ENCODE peak calls at places on chromosomes 11 and 22, in ten cellular contexts. P is GDM1; D is fibroblast of pulmonary artery; E is AG08395; O is stimulated activated CD8-positive, alpha-beta memory T cell treated with anti-CD3 and anti-CD28 coated beads, Interleukin-4, amount 100 ng/mL, for 1 hour; H is neural crest cell; U is CD8-positive, alpha-beta T cell; B is NCI-H446; S is RWPE1; T is SW 1271. F is an unnamed sample.

GRCh38 chr11:73384871-73385692 is 8.9 kb downstream of the RELT start:
- DNase-seq in E (no peak), B (no peak), H (no peak), P (peak; percentile 94), S (no peak), T (no peak), O (no peak), D (no peak), U (peak; percentile 38), F (no peak)

GRCh38 chr22:47676685-47677084 is 914.2 kb downstream of the TBC1D22A start:
- DNase-seq in U (no peak), D (no peak), S (no peak), H (no peak), P (no peak), E (no peak), O (no peak), B (no peak), T (no peak), F (no peak)

GRCh38 chr11:1694846-1695547 is 2.0 kb upstream of the KRTAP5-6 start:
- DNase-seq in H (no peak), T (no peak), U (no peak), D (no peak), S (no peak), E (no peak), B (no peak), P (no peak), O (no peak), F (no peak)

GRCh38 chr22:48181168-48181955 is 1418.9 kb downstream of the TBC1D22A start:
- DNase-seq in T (no peak), D (no peak), P (no peak), B (no peak), E (no peak), H (no peak), S (no peak), O (no peak), U (no peak), F (no peak)

GRCh38 chr22:26648011-26648497 is 9.3 kb upstream of the MIAT start:
- DNase-seq in P (no peak), S (no peak), D (no peak), B (no peak), T (no peak), H (no peak), O (no peak), U (peak; percentile 59), E (no peak), F (no peak)

GRCh38 chr11:58592760-58593472 is 14.1 kb downstream of the ZFP91 start:
- DNase-seq in S (no peak), O (no peak), H (no peak), B (no peak), T (no peak), E (no peak), U (peak; percentile 24), D (no peak), P (no peak), F (no peak)

GRCh38 chr11:47571895-47572294 is 6.5 kb downstream of the PTPMT1 start:
- DNase-seq in H (no peak), P (no peak), S (no peak), E (peak; percentile 67), B (no peak), T (no peak), U (no peak), D (no peak), O (no peak), F (no peak)

GRCh38 chr11:1840780-1841480 is 2.1 kb downstream of the TNNI2 start:
- DNase-seq in E (no peak), O (no peak), H (no peak), B (no peak), S (no peak), T (no peak), U (no peak), P (no peak), D (no peak), F (no peak)

GRCh38 chr11:125070699-125071254 is 7.7 kb downstream of the SLC37A2 start:
- DNase-seq in H (no peak), T (no peak), O (no peak), B (no peak), S (peak; percentile 89), P (peak; percentile 82), D (peak; percentile 77), U (no peak), E (peak; percentile 67), F (peak; percentile 54)

GRCh38 chr11:65078151-65078550 is 5.7 kb downstream of the CDCA5 start:
- DNase-seq in H (peak; percentile 46), O (peak; percentile 46), E (peak; percentile 51), P (peak; percentile 49), T (no peak), D (peak; percentile 49), B (no peak), S (peak; percentile 45), U (peak; percentile 67), F (no peak)

GRCh38 chr11:108278954-108279353 is 56.1 kb downstream of the ATM start:
- DNase-seq in T (no peak), H (no peak), D (no peak), B (no peak), E (no peak), P (no peak), U (no peak), S (no peak), O (no peak), F (no peak)

GRCh38 chr11:73334244-73335203 is 26.4 kb downstream of the ARHGEF17 start:
- DNase-seq in P (no peak), D (peak; percentile 85), S (peak; percentile 77), O (no peak), H (no peak), E (peak; percentile 86), T (no peak), B (no peak), U (no peak), F (peak; percentile 59)

GRCh38 chr11:9774591-9775392 is 110.9 kb downstream of the SWAP70 start:
- DNase-seq in D (peak; percentile 71), O (no peak), S (no peak), U (no peak), B (no peak), E (peak; percentile 86), T (no peak), P (no peak), H (no peak), F (no peak)

GRCh38 chr22:26852176-26852575 is 194.8 kb downstream of the MIAT start:
- DNase-seq in P (no peak), O (no peak), U (no peak), E (no peak), B (no peak), T (no peak), H (peak; percentile 51), D (no peak), S (no peak), F (no peak)

GRCh38 chr11:129854229-129854805 is 38.7 kb downstream of the TMEM45B start:
- DNase-seq in E (no peak), H (no peak), T (no peak), O (no peak), B (no peak), U (no peak), P (no peak), S (no peak), D (no peak), F (no peak)

GRCh38 chr11:60119708-60120107 is 31.2 kb downstream of the MS4A2 start:
- DNase-seq in U (no peak), E (no peak), T (no peak), S (no peak), D (no peak), B (no peak), H (no peak), P (no peak), O (no peak), F (no peak)

GRCh38 chr11:7512525-7513209 is 1.1 kb upstream of the PPFIBP2 start:
- DNase-seq in S (no peak), H (peak; percentile 1), P (peak; percentile 48), D (peak; percentile 23), T (no peak), B (no peak), O (no peak), U (peak; percentile 67), E (peak; percentile 78), F (peak; percentile 70)

GRCh38 chr11:99368579-99368978 is 347.8 kb downstream of the CNTN5 start:
- DNase-seq in S (peak; percentile 2), D (peak; percentile 64), T (no peak), P (no peak), H (no peak), B (no peak), E (no peak), O (no peak), U (no peak), F (no peak)

GRCh38 chr11:48043998-48044512 is 63.7 kb downstream of the PTPRJ start:
- DNase-seq in B (no peak), E (no peak), O (no peak), U (no peak), T (no peak), P (no peak), D (no peak), H (no peak), S (no peak), F (no peak)

GRCh38 chr22:49208003-49208402 is 619.7 kb downstream of the BRD1 start:
- DNase-seq in D (no peak), B (no peak), E (no peak), H (no peak), U (no peak), S (no peak), P (no peak), O (no peak), T (no peak), F (no peak)

GRCh38 chr22:25102722-25103121 is 96.9 kb upstream of the CRYBB3 start:
- DNase-seq in P (no peak), S (no peak), T (no peak), H (no peak), E (no peak), D (no peak), U (no peak), O (no peak), B (no peak), F (no peak)

GRCh38 chr11:69531717-69532088 is 50.2 kb downstream of the LINC01488 start:
- DNase-seq in T (no peak), P (no peak), U (no peak), S (no peak), O (no peak), B (no peak), E (no peak), H (no peak), D (no peak), F (no peak)

GRCh38 chr11:130025371-130025770 is 22.7 kb upstream of the PRDM10 start:
- DNase-seq in E (no peak), S (no peak), O (no peak), U (no peak), T (no peak), D (no peak), B (no peak), P (no peak), H (no peak), F (no peak)

GRCh38 chr22:47061226-47061625 is 298.8 kb downstream of the TBC1D22A start:
- DNase-seq in P (no peak), E (no peak), B (no peak), S (no peak), H (no peak), T (no peak), D (no peak), U (no peak), O (no peak), F (no peak)

GRCh38 chr11:121391914-121392313 is 60.2 kb upstream of the SORL1 start:
- DNase-seq in P (no peak), U (no peak), H (no peak), E (no peak), B (peak; percentile 49), O (no peak), D (no peak), T (no peak), S (peak; percentile 67), F (no peak)

GRCh38 chr11:95912902-95913560 is 10.9 kb downstream of the MTMR2 start:
- DNase-seq in T (no peak), P (no peak), E (peak; percentile 40), S (no peak), D (peak; percentile 72), H (no peak), B (no peak), U (no peak), O (no peak), F (no peak)

GRCh38 chr22:40818192-40818746 is 877 bp downstream of the SLC25A17 start:
- DNase-seq in O (no peak), S (no peak), E (no peak), D (no peak), H (no peak), T (no peak), P (no peak), B (no peak), U (no peak), F (no peak)

GRCh38 chr11:130424613-130425140 is 3.7 kb downstream of the ADAMTS8 start:
- DNase-seq in B (no peak), E (no peak), D (no peak), O (no peak), U (no peak), P (no peak), T (no peak), H (no peak), S (no peak), F (no peak)

F was measured in ascending aorta.